ENCODE peak calls at places on chromosome 9, in eight cellular contexts. One of them, this sample, is unnamed.

GRCh38 chr9:20292002-20292401 is 330.3 kb downstream of the MLLT3 start:
- DNase-seq in tibial nerve: no peak
- DNase-seq in lower leg skin: no peak
- DNase-seq in GM12891: no peak
- DNase-seq in transverse colon: no peak
- DNase-seq in thyroid gland: no peak
- DNase-seq in breast epithelium: no peak
- DNase-seq in sigmoid colon: no peak
- DNase-seq in this sample: no peak

GRCh38 chr9:27276182-27277030 is 20.5 kb downstream of the EQTN start:
- DNase-seq in tibial nerve: no peak
- DNase-seq in lower leg skin: no peak
- DNase-seq in GM12891: peak
- DNase-seq in transverse colon: no peak
- DNase-seq in thyroid gland: no peak
- DNase-seq in breast epithelium: no peak
- DNase-seq in sigmoid colon: no peak
- DNase-seq in this sample: peak

GRCh38 chr9:15505927-15506326 is 4.8 kb downstream of the PSIP1 start:
- DNase-seq in tibial nerve: no peak
- DNase-seq in lower leg skin: no peak
- DNase-seq in GM12891: no peak
- DNase-seq in transverse colon: no peak
- DNase-seq in thyroid gland: no peak
- DNase-seq in breast epithelium: no peak
- DNase-seq in sigmoid colon: no peak
- DNase-seq in this sample: no peak

GRCh38 chr9:7216004-7216821 is 458.4 kb downstream of the KDM4C start:
- DNase-seq in tibial nerve: no peak
- DNase-seq in lower leg skin: no peak
- DNase-seq in GM12891: no peak
- DNase-seq in transverse colon: no peak
- DNase-seq in thyroid gland: no peak
- DNase-seq in breast epithelium: no peak
- DNase-seq in sigmoid colon: no peak
- DNase-seq in this sample: no peak

GRCh38 chr9:2727966-2728613 is 10.8 kb downstream of the KCNV2 start:
- DNase-seq in tibial nerve: no peak
- DNase-seq in lower leg skin: no peak
- DNase-seq in GM12891: no peak
- DNase-seq in transverse colon: no peak
- DNase-seq in thyroid gland: peak
- DNase-seq in breast epithelium: no peak
- DNase-seq in sigmoid colon: no peak
- DNase-seq in this sample: peak

GRCh38 chr9:131799177-131799823 is 59.4 kb upstream of the RAPGEF1 start:
- DNase-seq in tibial nerve: no peak
- DNase-seq in lower leg skin: no peak
- DNase-seq in GM12891: peak
- DNase-seq in transverse colon: peak
- DNase-seq in thyroid gland: peak
- DNase-seq in breast epithelium: no peak
- DNase-seq in sigmoid colon: no peak
- DNase-seq in this sample: peak

GRCh38 chr9:69171049-69171448 is 3.0 kb upstream of the TJP2 start:
- DNase-seq in tibial nerve: no peak
- DNase-seq in lower leg skin: no peak
- DNase-seq in GM12891: no peak
- DNase-seq in transverse colon: no peak
- DNase-seq in thyroid gland: no peak
- DNase-seq in breast epithelium: no peak
- DNase-seq in sigmoid colon: no peak
- DNase-seq in this sample: peak

GRCh38 chr9:35660966-35661413 is 2.9 kb downstream of the CCDC107 start:
- DNase-seq in tibial nerve: no peak
- DNase-seq in lower leg skin: no peak
- DNase-seq in GM12891: no peak
- DNase-seq in transverse colon: peak
- DNase-seq in thyroid gland: no peak
- DNase-seq in breast epithelium: no peak
- DNase-seq in sigmoid colon: peak
- DNase-seq in this sample: no peak

GRCh38 chr9:79300153-79300552 is 271.6 kb upstream of the TLE4 start:
- DNase-seq in tibial nerve: no peak
- DNase-seq in lower leg skin: no peak
- DNase-seq in GM12891: no peak
- DNase-seq in transverse colon: no peak
- DNase-seq in thyroid gland: no peak
- DNase-seq in breast epithelium: no peak
- DNase-seq in sigmoid colon: no peak
- DNase-seq in this sample: no peak

GRCh38 chr9:124550080-124550479 is 42.9 kb upstream of the NR5A1 start:
- DNase-seq in tibial nerve: no peak
- DNase-seq in lower leg skin: no peak
- DNase-seq in GM12891: no peak
- DNase-seq in transverse colon: no peak
- DNase-seq in thyroid gland: no peak
- DNase-seq in breast epithelium: no peak
- DNase-seq in sigmoid colon: no peak
- DNase-seq in this sample: no peak

GRCh38 chr9:99024959-99025358 is 80.0 kb upstream of the TGFBR1 start:
- DNase-seq in tibial nerve: no peak
- DNase-seq in lower leg skin: no peak
- DNase-seq in GM12891: no peak
- DNase-seq in transverse colon: no peak
- DNase-seq in thyroid gland: no peak
- DNase-seq in breast epithelium: no peak
- DNase-seq in sigmoid colon: no peak
- DNase-seq in this sample: no peak

GRCh38 chr9:95037789-95038521 is 279.6 kb downstream of the FANCC start:
- DNase-seq in tibial nerve: no peak
- DNase-seq in lower leg skin: no peak
- DNase-seq in GM12891: no peak
- DNase-seq in transverse colon: no peak
- DNase-seq in thyroid gland: no peak
- DNase-seq in breast epithelium: no peak
- DNase-seq in sigmoid colon: no peak
- DNase-seq in this sample: no peak

GRCh38 chr9:16417101-16417500 is 453.4 kb downstream of the BNC2 start:
- DNase-seq in tibial nerve: no peak
- DNase-seq in lower leg skin: no peak
- DNase-seq in GM12891: no peak
- DNase-seq in transverse colon: no peak
- DNase-seq in thyroid gland: no peak
- DNase-seq in breast epithelium: no peak
- DNase-seq in sigmoid colon: no peak
- DNase-seq in this sample: no peak

GRCh38 chr9:79572032-79572890 is 496 bp downstream of the TLE4 start:
- DNase-seq in tibial nerve: peak
- DNase-seq in lower leg skin: peak
- DNase-seq in GM12891: peak
- DNase-seq in transverse colon: peak
- DNase-seq in thyroid gland: peak
- DNase-seq in breast epithelium: no peak
- DNase-seq in sigmoid colon: peak
- DNase-seq in this sample: peak

GRCh38 chr9:69502671-69503301 is 169.4 kb downstream of the APBA1 start:
- DNase-seq in tibial nerve: no peak
- DNase-seq in lower leg skin: no peak
- DNase-seq in GM12891: no peak
- DNase-seq in transverse colon: no peak
- DNase-seq in thyroid gland: no peak
- DNase-seq in breast epithelium: no peak
- DNase-seq in sigmoid colon: no peak
- DNase-seq in this sample: no peak

GRCh38 chr9:36894695-36895310 is 139.3 kb downstream of the PAX5 start:
- DNase-seq in tibial nerve: no peak
- DNase-seq in lower leg skin: peak
- DNase-seq in GM12891: no peak
- DNase-seq in transverse colon: no peak
- DNase-seq in thyroid gland: no peak
- DNase-seq in breast epithelium: no peak
- DNase-seq in sigmoid colon: peak
- DNase-seq in this sample: no peak
- TF ChIP-seq POLR2A in tibial nerve: no peak
- TF ChIP-seq POLR2A in lower leg skin: no peak
- TF ChIP-seq POLR2A in GM12891: no peak
- TF ChIP-seq POLR2A in transverse colon: no peak
- TF ChIP-seq POLR2A in thyroid gland: no peak
- TF ChIP-seq POLR2A in breast epithelium: no peak
- TF ChIP-seq POLR2A in sigmoid colon: no peak
- TF ChIP-seq POLR2A in this sample: no peak

GRCh38 chr9:21853414-21853813 is 51.0 kb downstream of the MTAP start:
- DNase-seq in tibial nerve: no peak
- DNase-seq in lower leg skin: no peak
- DNase-seq in GM12891: no peak
- DNase-seq in transverse colon: no peak
- DNase-seq in thyroid gland: no peak
- DNase-seq in breast epithelium: no peak
- DNase-seq in sigmoid colon: no peak
- DNase-seq in this sample: no peak

GRCh38 chr9:21856301-21857094 is 54.1 kb downstream of the MTAP start:
- DNase-seq in tibial nerve: no peak
- DNase-seq in lower leg skin: no peak
- DNase-seq in GM12891: no peak
- DNase-seq in transverse colon: no peak
- DNase-seq in thyroid gland: no peak
- DNase-seq in breast epithelium: no peak
- DNase-seq in sigmoid colon: no peak
- DNase-seq in this sample: no peak

GRCh38 chr9:21854119-21854518 is 51.7 kb downstream of the MTAP start:
- DNase-seq in tibial nerve: no peak
- DNase-seq in lower leg skin: no peak
- DNase-seq in GM12891: no peak
- DNase-seq in transverse colon: no peak
- DNase-seq in thyroid gland: no peak
- DNase-seq in breast epithelium: no peak
- DNase-seq in sigmoid colon: no peak
- DNase-seq in this sample: no peak

GRCh38 chr9:21852751-21853150 is 50.3 kb downstream of the MTAP start:
- DNase-seq in tibial nerve: no peak
- DNase-seq in lower leg skin: no peak
- DNase-seq in GM12891: no peak
- DNase-seq in transverse colon: no peak
- DNase-seq in thyroid gland: no peak
- DNase-seq in breast epithelium: no peak
- DNase-seq in sigmoid colon: no peak
- DNase-seq in this sample: no peak

GRCh38 chr9:21854594-21854993 is 52.2 kb downstream of the MTAP start:
- DNase-seq in tibial nerve: no peak
- DNase-seq in lower leg skin: no peak
- DNase-seq in GM12891: no peak
- DNase-seq in transverse colon: peak
- DNase-seq in thyroid gland: no peak
- DNase-seq in breast epithelium: no peak
- DNase-seq in sigmoid colon: no peak
- DNase-seq in this sample: no peak
- TF ChIP-seq POLR2A in tibial nerve: no peak
- TF ChIP-seq POLR2A in lower leg skin: no peak
- TF ChIP-seq POLR2A in GM12891: no peak
- TF ChIP-seq POLR2A in transverse colon: no peak
- TF ChIP-seq POLR2A in thyroid gland: no peak
- TF ChIP-seq POLR2A in breast epithelium: no peak
- TF ChIP-seq POLR2A in sigmoid colon: no peak
- TF ChIP-seq POLR2A in this sample: no peak

DNA sequence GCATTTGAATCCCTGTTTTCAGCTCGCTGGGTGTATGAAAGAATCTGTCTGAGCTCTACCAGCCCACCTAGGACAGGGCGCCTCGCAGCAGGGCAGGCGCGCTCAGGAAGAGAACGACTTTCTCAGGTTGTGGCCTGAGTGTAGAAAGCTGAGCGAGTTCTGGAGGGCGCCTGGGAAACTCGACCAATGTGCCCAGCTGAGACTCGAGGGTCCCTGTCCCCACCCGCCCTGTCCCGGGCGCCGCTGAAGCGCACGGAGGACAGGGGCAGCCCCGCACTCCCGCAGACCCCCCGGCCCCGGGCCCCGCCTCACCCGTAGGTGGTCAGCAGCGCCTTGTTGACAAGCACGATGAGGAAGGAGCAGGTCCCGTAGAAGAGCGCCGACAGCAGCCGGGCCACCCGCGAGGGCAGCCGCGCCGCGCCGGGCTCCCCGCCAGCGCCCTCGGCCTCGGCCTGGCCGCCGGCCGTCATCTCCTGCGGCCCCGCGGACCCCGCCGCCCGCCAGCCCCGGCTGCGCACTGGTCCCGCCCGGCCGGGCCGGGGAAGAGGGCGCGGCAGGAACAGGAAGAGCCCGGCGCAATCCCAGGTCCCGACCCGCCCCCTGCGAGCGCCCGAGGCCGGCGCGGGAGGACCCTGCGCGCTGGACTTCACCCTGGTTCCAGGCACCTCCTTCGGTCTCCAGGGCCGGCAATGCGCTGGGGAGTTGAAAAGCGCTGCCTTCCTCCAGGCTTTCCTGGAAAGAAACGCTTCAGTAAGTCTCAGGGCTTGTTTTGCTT is at the start of gene SLC35D2:
- DNase-seq in tibial nerve: peak
- DNase-seq in lower leg skin: peak
- DNase-seq in GM12891: peak
- DNase-seq in transverse colon: peak
- DNase-seq in thyroid gland: peak
- DNase-seq in breast epithelium: peak
- DNase-seq in sigmoid colon: peak
- DNase-seq in this sample: peak
- TF ChIP-seq POLR2A in tibial nerve: peak
- TF ChIP-seq POLR2A in lower leg skin: no peak
- TF ChIP-seq POLR2A in GM12891: no peak
- TF ChIP-seq POLR2A in transverse colon: peak
- TF ChIP-seq POLR2A in thyroid gland: peak
- TF ChIP-seq POLR2A in breast epithelium: no peak
- TF ChIP-seq POLR2A in sigmoid colon: no peak
- TF ChIP-seq POLR2A in this sample: no peak

DNA sequence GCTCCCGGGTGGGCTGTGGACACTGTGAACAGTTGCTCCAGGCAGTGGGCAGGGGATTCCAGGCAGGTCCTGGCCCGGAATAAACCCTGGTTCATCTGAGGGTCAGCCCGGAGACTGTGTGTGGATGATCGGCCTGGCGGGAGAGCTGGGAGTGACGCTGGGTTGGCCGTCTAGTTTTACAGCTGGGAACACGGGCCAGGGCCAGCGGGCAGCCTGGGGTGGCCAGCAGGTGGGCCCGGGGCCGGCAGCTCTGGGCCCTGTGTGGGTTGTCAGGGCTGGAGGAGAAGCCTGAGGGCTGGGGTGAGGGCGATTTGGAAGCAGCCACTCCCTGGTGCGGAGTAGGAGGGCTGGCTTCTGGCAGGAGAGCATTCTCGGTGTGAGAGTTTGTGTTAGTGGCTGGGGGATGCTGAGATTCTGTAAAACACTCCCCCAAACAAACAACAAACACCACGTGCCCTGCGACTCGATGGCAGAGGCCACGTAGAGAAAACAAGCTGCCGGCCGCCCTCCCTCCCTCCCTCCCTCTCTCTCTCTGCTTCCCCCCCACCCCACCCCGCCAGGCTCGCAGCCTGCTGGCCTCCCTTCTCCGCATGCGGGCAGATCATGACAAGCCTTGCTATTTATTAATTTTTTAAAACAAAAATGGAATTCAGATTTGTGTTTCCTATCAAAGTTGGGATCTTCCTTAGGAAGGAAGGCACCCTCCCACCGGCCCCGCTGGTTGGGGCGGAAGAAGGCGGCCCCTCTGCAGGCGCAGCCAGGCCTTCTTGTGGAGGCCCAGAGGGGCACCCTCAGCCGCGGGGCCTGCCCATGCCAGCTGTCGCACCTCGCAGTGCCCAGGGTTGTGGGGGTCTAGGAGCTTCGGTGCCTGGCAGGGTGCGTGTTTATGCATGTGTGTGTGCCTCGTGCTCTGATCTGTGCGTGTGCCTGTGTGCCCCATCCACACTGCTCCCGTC is 49.5 kb downstream of the RXRA start:
- DNase-seq in tibial nerve: no peak
- DNase-seq in lower leg skin: no peak
- DNase-seq in GM12891: no peak
- DNase-seq in transverse colon: no peak
- DNase-seq in thyroid gland: peak
- DNase-seq in breast epithelium: no peak
- DNase-seq in sigmoid colon: peak
- DNase-seq in this sample: no peak
- TF ChIP-seq POLR2A in tibial nerve: no peak
- TF ChIP-seq POLR2A in lower leg skin: no peak
- TF ChIP-seq POLR2A in GM12891: no peak
- TF ChIP-seq POLR2A in transverse colon: no peak
- TF ChIP-seq POLR2A in thyroid gland: no peak
- TF ChIP-seq POLR2A in breast epithelium: no peak
- TF ChIP-seq POLR2A in sigmoid colon: no peak
- TF ChIP-seq POLR2A in this sample: no peak